ENCODE peak calls at places on chromosomes 12 and 14, in six cellular contexts. One of them, this sample, is unnamed.

GRCh38 chr12:127077262-127078045 is 1189.5 kb upstream of the TMEM132C start:
- DNase-seq in EH: no peak
- DNase-seq in cardiac fibroblast: no peak
- DNase-seq in CMK: no peak
- DNase-seq in GM20000: no peak
- DNase-seq in AML-193: no peak
- DNase-seq in this sample: no peak

GRCh38 chr12:124404162-124404561 is 109.3 kb downstream of the RFLNA start:
- DNase-seq in GM20000: no peak
- DNase-seq in CMK: no peak
- DNase-seq in AML-193: no peak
- DNase-seq in EH: no peak
- DNase-seq in cardiac fibroblast: peak; percentile 57
- DNase-seq in this sample: no peak

GRCh38 chr14:103624860-103625259 is 4.2 kb upstream of the KLC1 start:
- DNase-seq in GM20000: no peak
- DNase-seq in EH: peak; percentile 87
- DNase-seq in CMK: no peak
- DNase-seq in cardiac fibroblast: peak; percentile 76
- DNase-seq in AML-193: no peak
- DNase-seq in this sample: peak; percentile 86

GRCh38 chr14:68282479-68283377 is 463.1 kb downstream of the RAD51B start:
- DNase-seq in AML-193: no peak
- DNase-seq in GM20000: no peak
- DNase-seq in CMK: no peak
- DNase-seq in cardiac fibroblast: no peak
- DNase-seq in EH: no peak
- DNase-seq in this sample: no peak

GRCh38 chr14:70638416-70638815 is 3.3 kb upstream of the TTC9 start:
- DNase-seq in cardiac fibroblast: no peak
- DNase-seq in CMK: no peak
- DNase-seq in EH: no peak
- DNase-seq in GM20000: no peak
- DNase-seq in AML-193: no peak
- DNase-seq in this sample: no peak

GRCh38 chr12:67540920-67541624 is 107.5 kb upstream of the DYRK2 start:
- DNase-seq in CMK: no peak
- DNase-seq in AML-193: no peak
- DNase-seq in cardiac fibroblast: peak; percentile 23
- DNase-seq in GM20000: no peak
- DNase-seq in EH: peak; percentile 40
- DNase-seq in this sample: peak; percentile 44

GRCh38 chr14:77965919-77966435 is 166.1 kb downstream of the ADCK1 start:
- DNase-seq in EH: peak; percentile 9
- DNase-seq in GM20000: peak; percentile 62
- DNase-seq in cardiac fibroblast: peak; percentile 42
- DNase-seq in CMK: no peak
- DNase-seq in AML-193: peak; percentile 61
- DNase-seq in this sample: peak; percentile 32

GRCh38 chr14:29554335-29554734 is 373.3 kb downstream of the PRKD1 start:
- DNase-seq in cardiac fibroblast: no peak
- DNase-seq in AML-193: no peak
- DNase-seq in GM20000: no peak
- DNase-seq in CMK: no peak
- DNase-seq in EH: no peak
- DNase-seq in this sample: no peak

GRCh38 chr14:75291331-75291730 is 12.7 kb downstream of the FOS start:
- DNase-seq in GM20000: no peak
- DNase-seq in AML-193: no peak
- DNase-seq in cardiac fibroblast: no peak
- DNase-seq in CMK: no peak
- DNase-seq in EH: no peak
- DNase-seq in this sample: no peak

GRCh38 chr14:74505831-74506230 is 12.3 kb downstream of the ISCA2 start:
- DNase-seq in EH: no peak
- DNase-seq in AML-193: no peak
- DNase-seq in GM20000: no peak
- DNase-seq in cardiac fibroblast: no peak
- DNase-seq in CMK: no peak
- DNase-seq in this sample: no peak

GRCh38 chr14:94598816-94599655 is 13.2 kb upstream of the SERPINA3 start:
- DNase-seq in cardiac fibroblast: peak; percentile 99
- DNase-seq in AML-193: no peak
- DNase-seq in EH: peak; percentile 95
- DNase-seq in GM20000: no peak
- DNase-seq in CMK: no peak
- DNase-seq in this sample: peak; percentile 91

GRCh38 chr12:81221681-81222080 is 143.8 kb downstream of the ACSS3 start:
- DNase-seq in AML-193: no peak
- DNase-seq in CMK: no peak
- DNase-seq in GM20000: no peak
- DNase-seq in EH: no peak
- DNase-seq in cardiac fibroblast: no peak
- DNase-seq in this sample: no peak

GRCh38 chr14:61080591-61081010 is 99.6 kb downstream of the SLC38A6 start:
- DNase-seq in CMK: no peak
- DNase-seq in AML-193: no peak
- DNase-seq in GM20000: peak; percentile 52
- DNase-seq in cardiac fibroblast: peak; percentile 30
- DNase-seq in EH: peak; percentile 94
- DNase-seq in this sample: peak; percentile 81

GRCh38 chr14:67851785-67852410 is 32.3 kb downstream of the RAD51B start:
- DNase-seq in cardiac fibroblast: no peak
- DNase-seq in EH: no peak
- DNase-seq in CMK: no peak
- DNase-seq in GM20000: no peak
- DNase-seq in AML-193: no peak
- DNase-seq in this sample: no peak

GRCh38 chr14:33879684-33880286 is 71.1 kb downstream of the EGLN3 start:
- DNase-seq in cardiac fibroblast: no peak
- DNase-seq in EH: no peak
- DNase-seq in AML-193: no peak
- DNase-seq in CMK: no peak
- DNase-seq in GM20000: no peak
- DNase-seq in this sample: no peak

GRCh38 chr12:6788972-6789905 is at the start of gene CD4:
- DNase-seq in AML-193: peak; percentile 46
- DNase-seq in EH: peak; percentile 44
- DNase-seq in GM20000: no peak
- DNase-seq in CMK: peak; percentile 82
- DNase-seq in cardiac fibroblast: no peak
- DNase-seq in this sample: no peak

GRCh38 chr12:26528943-26529342 is 304.1 kb downstream of the ITPR2 start:
- DNase-seq in AML-193: no peak
- DNase-seq in GM20000: no peak
- DNase-seq in CMK: no peak
- DNase-seq in cardiac fibroblast: no peak
- DNase-seq in EH: no peak
- DNase-seq in this sample: no peak

GRCh38 chr14:63896278-63896720 is 43.5 kb downstream of the SYNE2 start:
- DNase-seq in AML-193: no peak
- DNase-seq in GM20000: no peak
- DNase-seq in cardiac fibroblast: peak; percentile 97
- DNase-seq in CMK: no peak
- DNase-seq in EH: peak; percentile 79
- DNase-seq in this sample: peak; percentile 81

GRCh38 chr12:27635349-27635972 is 60.8 kb upstream of the REP15 start:
- DNase-seq in AML-193: peak; percentile 23
- DNase-seq in EH: peak; percentile 76
- DNase-seq in cardiac fibroblast: peak; percentile 81
- DNase-seq in GM20000: peak; percentile 17
- DNase-seq in CMK: peak; percentile 7
- DNase-seq in this sample: peak; percentile 67

GRCh38 chr12:116265361-116266128 is 11.9 kb downstream of the MED13L start:
- DNase-seq in EH: no peak
- DNase-seq in CMK: no peak
- DNase-seq in AML-193: no peak
- DNase-seq in cardiac fibroblast: peak; percentile 40
- DNase-seq in GM20000: no peak
- DNase-seq in this sample: peak; percentile 28

GRCh38 chr14:64610049-64610746 is 60.4 kb downstream of the PPP1R36 start:
- DNase-seq in cardiac fibroblast: no peak
- DNase-seq in CMK: no peak
- DNase-seq in GM20000: no peak
- DNase-seq in AML-193: no peak
- DNase-seq in EH: no peak
- DNase-seq in this sample: no peak

This sample was measured in EL.